ENCODE peak calls at places on chromosomes 1 and 21, in four cellular contexts. A is GM12878, B is K562, W is HepG2. P is an unnamed sample.

GRCh38 chr1:150530491-150531159 is 15.1 kb downstream of the FALEC start:
- DNase-seq in A (no peak), B (no peak), W (no peak), P (no peak)

GRCh38 chr1:19754482-19754881 is 45.2 kb downstream of the TMCO4 start:
- DNase-seq in A (no peak), B (no peak), W (no peak), P (no peak)

GRCh38 chr1:223704921-223705878 is 7.1 kb upstream of the CAPN2 start:
- DNase-seq in A (no peak), B (no peak), W (no peak), P (no peak)

GRCh38 chr1:175757381-175758015 is 14.1 kb upstream of the TNR start:
- DNase-seq in A (no peak), B (peak; percentile 85), W (no peak), P (peak; percentile 80)

GRCh38 chr1:55531644-55532043 is 316.5 kb upstream of the USP24 start:
- DNase-seq in A (no peak), B (no peak), W (no peak), P (no peak)

GRCh38 chr1:230186003-230186863 is 119.2 kb downstream of the GALNT2 start:
- DNase-seq in A (no peak), B (no peak), W (peak; percentile 95), P (peak; percentile 30)

GRCh38 chr1:31783846-31784245 is 19.7 kb upstream of the ADGRB2 start:
- DNase-seq in A (no peak), B (no peak), W (no peak), P (no peak)

GRCh38 chr1:233738850-233739249 is 124.9 kb downstream of the KCNK1 start:
- DNase-seq in A (no peak), B (no peak), W (no peak), P (peak; percentile 66)

GRCh38 chr21:27346041-27346448 is 379.2 kb upstream of the ADAMTS5 start:
- DNase-seq in A (no peak), B (no peak), W (no peak), P (no peak)

GRCh38 chr21:34834852-34835501 is 166.2 kb downstream of the CLIC6 start:
- DNase-seq in A (no peak), B (no peak), W (no peak), P (no peak)

GRCh38 chr1:200729863-200730262 is 8.8 kb upstream of the CAMSAP2 start:
- DNase-seq in A (no peak), B (no peak), W (no peak), P (no peak)

GRCh38 chr1:82704393-82704792 is 903.7 kb downstream of the ADGRL2 start:
- DNase-seq in A (no peak), B (no peak), W (no peak), P (no peak)

GRCh38 chr1:11523746-11524464 is 45.0 kb downstream of the DISP3 start:
- DNase-seq in A (no peak), B (no peak), W (no peak), P (peak; percentile 7)

GRCh38 chr1:162363823-162364222 is 12.8 kb downstream of the SPATA46 start:
- DNase-seq in A (no peak), B (no peak), W (no peak), P (no peak)
- TF ChIP-seq CBFB in A (no peak), B (no peak), W (no peak), P (no peak)

GRCh38 chr1:209882286-209882685 is 54.5 kb downstream of the UTP25 start:
- DNase-seq in A (no peak), B (no peak), W (no peak), P (no peak)

GRCh38 chr1:209881271-209882018 is 53.7 kb downstream of the UTP25 start:
- DNase-seq in A (no peak), B (no peak), W (no peak), P (no peak)

GRCh38 chr1:209877109-209877764 is 49.5 kb downstream of the UTP25 start:
- DNase-seq in A (no peak), B (no peak), W (no peak), P (no peak)

GRCh38 chr1:209880051-209880450 is 52.3 kb downstream of the UTP25 start:
- DNase-seq in A (no peak), B (no peak), W (no peak), P (no peak)

DNA sequence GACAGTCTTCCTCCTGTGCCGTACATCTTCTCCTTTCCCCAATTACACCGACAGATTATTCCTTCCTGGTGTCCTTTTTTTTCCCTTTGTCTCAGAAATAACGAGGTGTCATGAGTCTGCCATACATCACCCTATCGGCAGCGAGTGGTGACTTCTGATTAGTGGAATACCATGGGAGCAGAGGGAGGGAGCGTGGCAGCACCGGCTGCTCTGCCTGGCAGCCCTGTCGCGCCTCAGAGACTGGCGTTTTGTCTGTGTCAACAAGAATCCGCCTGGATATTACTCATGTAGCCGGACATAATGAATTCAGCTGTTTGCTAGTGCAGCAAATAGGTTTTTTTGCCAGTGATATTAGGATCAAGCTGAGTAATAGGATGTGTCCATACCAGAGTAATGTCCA is 51.8 kb downstream of the UTP25 start:
- DNase-seq in A (no peak), B (no peak), W (peak; percentile 2), P (no peak)
- TF ChIP-seq CBFB in A (no peak), B (no peak), W (no peak), P (no peak)

DNA sequence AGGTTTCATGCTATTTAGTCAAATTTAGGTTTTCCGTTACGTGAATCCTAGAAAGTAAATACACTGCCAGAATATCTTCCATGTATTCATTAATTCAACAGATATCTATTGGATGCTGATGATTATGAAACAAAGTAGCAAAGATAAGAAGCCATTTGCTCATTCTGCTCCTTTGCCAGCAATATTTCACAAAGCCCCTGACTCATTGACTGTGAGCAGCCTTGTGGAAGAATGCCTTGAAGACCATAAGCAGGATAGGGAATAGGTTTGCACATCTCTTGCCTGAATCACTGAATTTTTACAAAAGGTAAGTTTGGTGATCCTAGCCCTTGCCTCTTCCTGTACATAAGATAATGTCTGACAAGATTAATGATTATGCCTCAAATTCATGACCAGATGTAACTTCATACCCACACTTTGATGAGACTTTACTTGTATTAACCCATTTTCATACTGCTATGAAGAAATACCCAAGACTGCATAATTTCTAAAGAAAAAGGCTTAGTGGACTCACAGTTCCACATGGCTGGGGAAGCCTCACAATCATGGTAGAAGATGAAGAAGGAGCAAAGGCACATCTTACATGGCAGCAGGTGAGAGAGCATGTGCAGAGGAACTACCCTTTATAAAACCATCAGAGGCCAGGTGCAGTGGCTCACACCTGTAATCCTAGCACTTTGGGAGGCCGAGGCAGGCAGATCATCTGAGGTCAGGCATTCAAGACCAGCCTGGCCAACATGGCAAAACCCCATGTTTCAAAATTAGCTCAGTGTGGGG is 1.6 kb upstream of the PIGK start:
- DNase-seq in A (no peak), B (no peak), W (no peak), P (no peak)
- TF ChIP-seq CBFB in A (no peak), B (no peak), W (no peak), P (no peak)

GRCh38 chr1:172895761-172896160 is 155.0 kb downstream of the TNFSF18 start:
- DNase-seq in A (no peak), B (no peak), W (no peak), P (no peak)

GRCh38 chr1:172897738-172898137 is 153.0 kb downstream of the TNFSF18 start:
- DNase-seq in A (no peak), B (no peak), W (no peak), P (no peak)

GRCh38 chr1:172900359-172900997 is 150.3 kb downstream of the TNFSF18 start:
- DNase-seq in A (no peak), B (no peak), W (no peak), P (no peak)

GRCh38 chr1:172902200-172902599 is 148.5 kb downstream of the TNFSF18 start:
- DNase-seq in A (no peak), B (no peak), W (no peak), P (no peak)

GRCh38 chr1:172898866-172899265 is 151.9 kb downstream of the TNFSF18 start:
- DNase-seq in A (no peak), B (no peak), W (no peak), P (no peak)
- TF ChIP-seq CBFB in A (no peak), B (no peak), W (no peak), P (no peak)

GRCh38 chr1:33960496-33960895 is 96.6 kb downstream of the HMGB4 start:
- DNase-seq in A (no peak), B (no peak), W (no peak), P (no peak)

GRCh38 chr1:33949570-33949969 is 85.7 kb downstream of the HMGB4 start:
- DNase-seq in A (no peak), B (no peak), W (no peak), P (no peak)

GRCh38 chr1:33957854-33958253 is 94.0 kb downstream of the HMGB4 start:
- DNase-seq in A (no peak), B (no peak), W (no peak), P (no peak)

GRCh38 chr1:33955101-33955500 is 91.2 kb downstream of the HMGB4 start:
- DNase-seq in A (no peak), B (no peak), W (no peak), P (no peak)
- TF ChIP-seq CBFB in A (no peak), B (no peak), W (no peak), P (no peak)

P was measured in WTC11.